ENCODE peak calls at places on chromosomes 11 and 22, in ten cellular contexts. One of them, this sample, is unnamed. For H3K9me3 and H3K4me1, the result is how much of the 10 kb centered on the place peaks cover.

GRCh38 chr11:121416909-121417567 is 35.1 kb upstream of the SORL1 start:
- DNase-seq in upper lobe of right lung: peak
- DNase-seq in esophagus squamous epithelium: no peak
- DNase-seq in PC-9: peak
- DNase-seq in adipocyte: peak
- DNase-seq in endodermal cell: no peak
- DNase-seq in OCI-LY7: peak
- DNase-seq in Karpas-422: no peak
- DNase-seq in GM23248: peak
- DNase-seq in tibial nerve: peak
- DNase-seq in this sample: peak

GRCh38 chr22:27801197-27801615 is 350 bp downstream of the MN1 start:
- DNase-seq in OCI-LY7: no peak
- DNase-seq in upper lobe of right lung: peak
- DNase-seq in PC-9: no peak
- DNase-seq in GM23248: peak
- DNase-seq in tibial nerve: no peak
- DNase-seq in endodermal cell: peak
- DNase-seq in adipocyte: peak
- DNase-seq in esophagus squamous epithelium: no peak
- DNase-seq in Karpas-422: no peak
- DNase-seq in this sample: peak

GRCh38 chr22:50625568-50626313 is 2.2 kb downstream of the ARSA start:
- DNase-seq in OCI-LY7: no peak
- DNase-seq in endodermal cell: peak
- DNase-seq in esophagus squamous epithelium: no peak
- DNase-seq in adipocyte: no peak
- DNase-seq in tibial nerve: peak
- DNase-seq in Karpas-422: no peak
- DNase-seq in GM23248: no peak
- DNase-seq in upper lobe of right lung: peak
- DNase-seq in PC-9: no peak
- DNase-seq in this sample: no peak

GRCh38 chr11:93890441-93891051 is 40.1 kb upstream of the VSTM5 start:
- DNase-seq in tibial nerve: no peak
- DNase-seq in endodermal cell: no peak
- DNase-seq in Karpas-422: no peak
- DNase-seq in esophagus squamous epithelium: no peak
- DNase-seq in PC-9: no peak
- DNase-seq in GM23248: no peak
- DNase-seq in adipocyte: no peak
- DNase-seq in upper lobe of right lung: no peak
- DNase-seq in OCI-LY7: no peak
- DNase-seq in this sample: no peak

GRCh38 chr11:65569973-65570918 is at the start of gene ZNRD2:
- DNase-seq in endodermal cell: peak
- DNase-seq in OCI-LY7: peak
- DNase-seq in esophagus squamous epithelium: peak
- DNase-seq in PC-9: peak
- DNase-seq in GM23248: peak
- DNase-seq in Karpas-422: peak
- DNase-seq in adipocyte: peak
- DNase-seq in tibial nerve: peak
- DNase-seq in upper lobe of right lung: peak
- DNase-seq in this sample: peak

GRCh38 chr11:113873241-113873626 is 2.1 kb downstream of the USP28 start:
- DNase-seq in Karpas-422: no peak
- DNase-seq in adipocyte: no peak
- DNase-seq in endodermal cell: peak
- DNase-seq in tibial nerve: no peak
- DNase-seq in esophagus squamous epithelium: no peak
- DNase-seq in upper lobe of right lung: no peak
- DNase-seq in OCI-LY7: no peak
- DNase-seq in GM23248: no peak
- DNase-seq in PC-9: no peak
- DNase-seq in this sample: peak

GRCh38 chr11:95884364-95884763 is 39.5 kb downstream of the MTMR2 start:
- DNase-seq in Karpas-422: no peak
- DNase-seq in tibial nerve: no peak
- DNase-seq in PC-9: peak
- DNase-seq in endodermal cell: no peak
- DNase-seq in upper lobe of right lung: no peak
- DNase-seq in esophagus squamous epithelium: no peak
- DNase-seq in GM23248: peak
- DNase-seq in OCI-LY7: no peak
- DNase-seq in adipocyte: no peak
- DNase-seq in this sample: no peak

GRCh38 chr11:100709233-100709999 is 22.3 kb downstream of the ARHGAP42 start:
- DNase-seq in tibial nerve: no peak
- DNase-seq in OCI-LY7: no peak
- DNase-seq in esophagus squamous epithelium: no peak
- DNase-seq in Karpas-422: no peak
- DNase-seq in endodermal cell: no peak
- DNase-seq in upper lobe of right lung: no peak
- DNase-seq in PC-9: peak
- DNase-seq in GM23248: peak
- DNase-seq in adipocyte: peak
- DNase-seq in this sample: no peak

GRCh38 chr11:118313242-118313641 is 8.7 kb downstream of the CD3E start:
- DNase-seq in upper lobe of right lung: no peak
- DNase-seq in esophagus squamous epithelium: no peak
- DNase-seq in tibial nerve: no peak
- DNase-seq in adipocyte: no peak
- DNase-seq in PC-9: no peak
- DNase-seq in Karpas-422: peak
- DNase-seq in OCI-LY7: no peak
- DNase-seq in GM23248: peak
- DNase-seq in endodermal cell: no peak
- DNase-seq in this sample: peak

GRCh38 chr11:45152740-45153595 is 6.5 kb downstream of the PRDM11 start:
- DNase-seq in Karpas-422: no peak
- DNase-seq in upper lobe of right lung: no peak
- DNase-seq in adipocyte: no peak
- DNase-seq in esophagus squamous epithelium: no peak
- DNase-seq in endodermal cell: no peak
- DNase-seq in tibial nerve: no peak
- DNase-seq in PC-9: no peak
- DNase-seq in GM23248: no peak
- DNase-seq in OCI-LY7: no peak
- DNase-seq in this sample: no peak

GRCh38 chr11:102760355-102761035 is 19.9 kb downstream of the MMP10 start:
- DNase-seq in adipocyte: peak
- DNase-seq in endodermal cell: no peak
- DNase-seq in tibial nerve: no peak
- DNase-seq in GM23248: peak
- DNase-seq in upper lobe of right lung: no peak
- DNase-seq in esophagus squamous epithelium: no peak
- DNase-seq in PC-9: peak
- DNase-seq in Karpas-422: no peak
- DNase-seq in OCI-LY7: no peak
- DNase-seq in this sample: no peak

GRCh38 chr11:80958414-80958813 is 1517.6 kb upstream of the TENM4 start:
- DNase-seq in upper lobe of right lung: no peak
- DNase-seq in adipocyte: peak
- DNase-seq in OCI-LY7: no peak
- DNase-seq in endodermal cell: no peak
- DNase-seq in PC-9: peak
- DNase-seq in Karpas-422: no peak
- DNase-seq in GM23248: peak
- DNase-seq in tibial nerve: no peak
- DNase-seq in esophagus squamous epithelium: no peak
- DNase-seq in this sample: peak

GRCh38 chr11:43359432-43359818 is 705 bp downstream of the TTC17 start:
- DNase-seq in GM23248: peak
- DNase-seq in tibial nerve: no peak
- DNase-seq in OCI-LY7: peak
- DNase-seq in adipocyte: peak
- DNase-seq in Karpas-422: peak
- DNase-seq in endodermal cell: no peak
- DNase-seq in PC-9: peak
- DNase-seq in upper lobe of right lung: no peak
- DNase-seq in esophagus squamous epithelium: no peak
- DNase-seq in this sample: peak

DNA sequence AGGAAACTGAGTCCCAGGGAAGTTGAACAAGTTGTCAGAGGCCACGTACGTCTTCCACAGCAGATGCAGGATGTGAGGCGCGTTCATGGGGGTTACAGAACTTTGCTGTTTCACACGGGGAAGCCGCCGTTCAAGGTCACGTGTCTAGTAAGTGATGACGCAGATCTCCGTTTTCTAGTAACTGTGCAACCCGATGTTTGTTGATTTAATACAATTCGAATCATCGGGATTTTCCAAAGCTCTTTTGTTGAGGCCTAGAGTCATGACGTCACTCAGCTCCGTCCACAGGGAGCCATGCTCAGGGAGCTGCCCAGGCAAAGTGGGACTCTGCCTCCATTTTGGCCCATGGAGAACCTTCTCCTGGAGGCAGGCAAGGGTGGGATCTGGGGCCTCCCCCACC is 1121.8 kb downstream of the TBC1D22A start:
- DNase-seq in OCI-LY7: no peak
- DNase-seq in Karpas-422: no peak
- DNase-seq in endodermal cell: no peak
- DNase-seq in tibial nerve: no peak
- DNase-seq in GM23248: no peak
- DNase-seq in PC-9: no peak
- DNase-seq in upper lobe of right lung: no peak
- DNase-seq in esophagus squamous epithelium: no peak
- DNase-seq in adipocyte: no peak
- DNase-seq in this sample: no peak
- H3K9me3 ChIP-seq in OCI-LY7: under half
- H3K9me3 ChIP-seq in Karpas-422: under half
- H3K9me3 ChIP-seq in endodermal cell: under half
- H3K9me3 ChIP-seq in tibial nerve: under half
- H3K9me3 ChIP-seq in GM23248: under half
- H3K9me3 ChIP-seq in PC-9: under half
- H3K9me3 ChIP-seq in upper lobe of right lung: under half
- H3K9me3 ChIP-seq in esophagus squamous epithelium: under half
- H3K9me3 ChIP-seq in adipocyte: under half
- H3K9me3 ChIP-seq in this sample: under half

GRCh38 chr11:82653752-82654151 is 79.9 kb downstream of the FAM181B start:
- DNase-seq in endodermal cell: peak
- DNase-seq in esophagus squamous epithelium: no peak
- DNase-seq in OCI-LY7: no peak
- DNase-seq in Karpas-422: no peak
- DNase-seq in adipocyte: no peak
- DNase-seq in GM23248: no peak
- DNase-seq in PC-9: no peak
- DNase-seq in upper lobe of right lung: no peak
- DNase-seq in tibial nerve: no peak
- DNase-seq in this sample: no peak
- H3K4me1 ChIP-seq in endodermal cell: under half
- H3K4me1 ChIP-seq in esophagus squamous epithelium: under half
- H3K4me1 ChIP-seq in OCI-LY7: under half
- H3K4me1 ChIP-seq in Karpas-422: under half
- H3K4me1 ChIP-seq in adipocyte: under half
- H3K4me1 ChIP-seq in GM23248: under half
- H3K4me1 ChIP-seq in PC-9: under half
- H3K4me1 ChIP-seq in upper lobe of right lung: under half
- H3K4me1 ChIP-seq in tibial nerve: under half
- H3K4me1 ChIP-seq in this sample: under half

GRCh38 chr11:6587360-6587953 is 16.0 kb downstream of the RRP8 start:
- DNase-seq in endodermal cell: no peak
- DNase-seq in GM23248: no peak
- DNase-seq in Karpas-422: no peak
- DNase-seq in tibial nerve: no peak
- DNase-seq in upper lobe of right lung: no peak
- DNase-seq in adipocyte: no peak
- DNase-seq in PC-9: no peak
- DNase-seq in OCI-LY7: no peak
- DNase-seq in esophagus squamous epithelium: no peak
- DNase-seq in this sample: no peak

GRCh38 chr11:6583584-6583983 is 19.8 kb downstream of the RRP8 start:
- DNase-seq in upper lobe of right lung: no peak
- DNase-seq in Karpas-422: no peak
- DNase-seq in GM23248: no peak
- DNase-seq in esophagus squamous epithelium: no peak
- DNase-seq in tibial nerve: no peak
- DNase-seq in adipocyte: no peak
- DNase-seq in OCI-LY7: no peak
- DNase-seq in endodermal cell: no peak
- DNase-seq in PC-9: no peak
- DNase-seq in this sample: no peak

GRCh38 chr11:6584528-6584927 is 18.9 kb downstream of the RRP8 start:
- DNase-seq in upper lobe of right lung: no peak
- DNase-seq in tibial nerve: no peak
- DNase-seq in GM23248: no peak
- DNase-seq in esophagus squamous epithelium: no peak
- DNase-seq in endodermal cell: no peak
- DNase-seq in PC-9: no peak
- DNase-seq in OCI-LY7: no peak
- DNase-seq in adipocyte: no peak
- DNase-seq in Karpas-422: no peak
- DNase-seq in this sample: no peak

GRCh38 chr11:6588018-6588417 is 15.4 kb downstream of the RRP8 start:
- DNase-seq in GM23248: no peak
- DNase-seq in OCI-LY7: no peak
- DNase-seq in upper lobe of right lung: no peak
- DNase-seq in adipocyte: no peak
- DNase-seq in esophagus squamous epithelium: no peak
- DNase-seq in endodermal cell: no peak
- DNase-seq in PC-9: no peak
- DNase-seq in Karpas-422: no peak
- DNase-seq in tibial nerve: no peak
- DNase-seq in this sample: no peak

GRCh38 chr11:6586434-6587359 is 16.7 kb downstream of the RRP8 start:
- DNase-seq in tibial nerve: no peak
- DNase-seq in esophagus squamous epithelium: no peak
- DNase-seq in endodermal cell: peak
- DNase-seq in PC-9: no peak
- DNase-seq in adipocyte: no peak
- DNase-seq in OCI-LY7: no peak
- DNase-seq in GM23248: peak
- DNase-seq in Karpas-422: no peak
- DNase-seq in upper lobe of right lung: no peak
- DNase-seq in this sample: peak
- H3K9me3 ChIP-seq in tibial nerve: under half
- H3K9me3 ChIP-seq in esophagus squamous epithelium: under half
- H3K9me3 ChIP-seq in endodermal cell: under half
- H3K9me3 ChIP-seq in PC-9: under half
- H3K9me3 ChIP-seq in adipocyte: under half
- H3K9me3 ChIP-seq in OCI-LY7: under half
- H3K9me3 ChIP-seq in GM23248: under half
- H3K9me3 ChIP-seq in Karpas-422: under half
- H3K9me3 ChIP-seq in upper lobe of right lung: under half
- H3K9me3 ChIP-seq in this sample: under half

DNA sequence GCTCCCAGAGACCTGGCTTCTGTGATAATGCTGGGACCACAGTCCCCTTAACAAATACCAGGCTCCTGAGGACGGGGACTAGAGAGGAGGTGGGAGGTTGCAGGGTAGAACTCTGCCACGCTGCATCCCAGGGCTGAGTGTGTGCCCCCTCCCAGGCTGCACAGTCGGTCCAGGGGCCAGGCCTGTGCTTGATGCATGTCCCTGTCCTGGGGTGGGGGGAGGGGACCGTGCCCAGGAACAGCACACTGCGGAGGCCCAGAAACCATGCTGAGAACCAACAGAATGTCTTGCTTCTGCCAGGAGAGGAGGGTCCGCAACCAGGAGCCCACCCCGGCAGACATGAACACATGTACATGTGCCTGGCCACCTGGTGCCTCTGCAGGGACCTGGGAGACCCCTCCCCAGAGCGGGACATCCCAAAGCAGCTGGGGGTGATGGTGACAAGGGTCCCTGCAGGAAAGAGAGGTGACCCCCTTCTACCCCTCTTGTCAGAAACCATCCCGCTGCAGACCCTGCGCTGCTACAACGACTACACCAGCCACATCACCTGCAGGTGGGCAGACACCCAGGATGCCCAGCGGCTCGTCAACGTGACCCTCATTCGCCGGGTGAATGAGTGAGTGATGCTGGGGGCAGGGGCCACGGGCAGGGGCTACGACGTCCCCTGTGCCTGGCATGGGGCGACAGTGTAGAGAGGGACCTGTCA is 9.5 kb downstream of the CSF2RB start:
- DNase-seq in Karpas-422: no peak
- DNase-seq in endodermal cell: peak
- DNase-seq in OCI-LY7: no peak
- DNase-seq in esophagus squamous epithelium: no peak
- DNase-seq in upper lobe of right lung: no peak
- DNase-seq in adipocyte: no peak
- DNase-seq in tibial nerve: no peak
- DNase-seq in GM23248: no peak
- DNase-seq in PC-9: no peak
- DNase-seq in this sample: no peak
- H3K4me1 ChIP-seq in Karpas-422: under half
- H3K4me1 ChIP-seq in endodermal cell: under half
- H3K4me1 ChIP-seq in OCI-LY7: under half
- H3K4me1 ChIP-seq in esophagus squamous epithelium: under half
- H3K4me1 ChIP-seq in upper lobe of right lung: under half
- H3K4me1 ChIP-seq in adipocyte: under half
- H3K4me1 ChIP-seq in tibial nerve: under half
- H3K4me1 ChIP-seq in GM23248: under half
- H3K4me1 ChIP-seq in PC-9: under half
- H3K4me1 ChIP-seq in this sample: under half